ENCODE peak calls at places on chromosomes 2 and 18, in five cellular contexts. I is fibroblast of mammary gland, N is cardiac muscle cell, A is left lung, M is chondrocyte. J is an unnamed sample.

GRCh38 chr2:105451571-105452140 is 52.8 kb upstream of the FHL2 start:
- DNase-seq in A (no peak), M (no peak), I (peak; percentile 43), N (no peak), J (no peak)

GRCh38 chr2:57892920-57893319 is 153.7 kb upstream of the VRK2 start:
- DNase-seq in I (no peak), M (no peak), N (no peak), A (no peak), J (no peak)

GRCh38 chr2:127721311-127721977 is 20.1 kb downstream of the SFT2D3 start:
- DNase-seq in M (no peak), A (no peak), I (no peak), N (no peak), J (no peak)

GRCh38 chr18:24115628-24116027 is 23.2 kb upstream of the CABYR start:
- DNase-seq in I (no peak), N (no peak), M (no peak), A (no peak), J (no peak)

GRCh38 chr18:62331581-62332436 is 6.7 kb downstream of the TNFRSF11A start:
- DNase-seq in I (no peak), N (no peak), M (no peak), A (peak; percentile 52), J (no peak)

GRCh38 chr2:179376881-179377280 is 112.2 kb upstream of the SESTD1 start:
- DNase-seq in N (no peak), A (no peak), I (peak; percentile 9), M (no peak), J (no peak)

GRCh38 chr2:212711851-212712250 is 173.2 kb upstream of the ERBB4 start:
- DNase-seq in A (no peak), N (no peak), M (no peak), I (peak; percentile 70), J (no peak)

GRCh38 chr2:1693723-1694122 is 50.6 kb downstream of the PXDN start:
- DNase-seq in N (no peak), M (no peak), A (no peak), I (no peak), J (no peak)

GRCh38 chr18:53984021-53984420 is 240.4 kb downstream of the MBD2 start:
- DNase-seq in N (no peak), I (peak; percentile 31), A (no peak), M (no peak), J (no peak)

GRCh38 chr18:21853972-21854563 is 113.5 kb downstream of the MIB1 start:
- DNase-seq in A (no peak), I (peak; percentile 5), N (no peak), M (no peak), J (no peak)

GRCh38 chr2:203623104-203623503 is 83.3 kb upstream of the CD28 start:
- DNase-seq in N (no peak), I (peak; percentile 96), A (no peak), M (no peak), J (peak; percentile 44)

GRCh38 chr2:35251156-35251555 is 1104.4 kb upstream of the CRIM1 start:
- DNase-seq in I (no peak), A (no peak), N (no peak), M (no peak), J (no peak)

GRCh38 chr2:134919360-134920210 is 963 bp downstream of the CCNT2 start:
- DNase-seq in M (no peak), I (no peak), N (peak; percentile 55), A (no peak), J (no peak)

GRCh38 chr18:49999128-49999527 is 185.8 kb upstream of the ACAA2 start:
- DNase-seq in I (no peak), M (no peak), N (no peak), A (no peak), J (no peak)

GRCh38 chr2:241489733-241490443 is 18.5 kb downstream of the STK25 start:
- DNase-seq in A (no peak), I (no peak), N (no peak), M (no peak), J (no peak)

GRCh38 chr18:50143891-50144290 is 51.1 kb downstream of the MYO5B start:
- DNase-seq in I (no peak), A (no peak), N (no peak), M (no peak), J (no peak)

GRCh38 chr2:215528555-215528954 is 92.7 kb upstream of the FN1 start:
- DNase-seq in I (peak; percentile 100), N (no peak), A (no peak), M (no peak), J (peak; percentile 16)

GRCh38 chr2:112885503-112885897 is 25.5 kb upstream of the IL37 start:
- DNase-seq in N (no peak), M (no peak), I (peak; percentile 7), A (no peak), J (no peak)

GRCh38 chr2:7627587-7627986 is 710.4 kb downstream of the RNF144A start:
- DNase-seq in N (no peak), A (no peak), M (no peak), I (peak; percentile 12), J (no peak)

GRCh38 chr18:7568426-7568825 is 1.3 kb downstream of the PTPRM start:
- DNase-seq in M (peak; percentile 89), A (peak; percentile 39), N (peak; percentile 84), I (no peak), J (no peak)

GRCh38 chr2:25639131-25639530 is 34.2 kb downstream of the DTNB start:
- DNase-seq in I (no peak), N (no peak), M (no peak), A (no peak), J (no peak)

GRCh38 chr2:130327703-130328527 is 14.8 kb upstream of the IMP4 start:
- DNase-seq in A (no peak), N (peak; percentile 18), I (peak; percentile 43), M (no peak), J (no peak)

GRCh38 chr2:160376576-160376975 is 117.0 kb downstream of the RBMS1 start:
- DNase-seq in A (no peak), M (no peak), I (peak; percentile 69), N (no peak), J (no peak)

DNA sequence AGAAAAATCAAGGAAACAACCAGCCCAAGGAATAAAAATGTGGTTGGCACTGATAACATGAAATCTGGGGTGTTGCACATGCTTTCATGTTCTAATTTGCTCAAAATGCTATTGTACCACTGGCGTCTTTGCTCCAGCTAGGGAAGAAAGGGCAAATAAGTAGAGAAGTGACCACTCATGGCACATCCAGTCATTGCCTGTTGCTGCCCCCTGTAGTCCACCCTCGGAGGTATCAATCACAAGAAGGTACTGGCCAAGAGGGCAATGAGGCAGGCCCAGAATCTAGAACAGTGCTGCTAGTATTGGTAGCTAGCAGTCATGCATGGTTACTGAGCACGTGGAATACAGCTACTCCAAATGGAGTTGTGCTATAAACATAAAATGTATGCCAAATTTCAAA is 213.4 kb downstream of the CDCA7 start:
- DNase-seq in N (peak; percentile 72), A (no peak), M (no peak), I (peak; percentile 29), J (no peak)
- TF ChIP-seq CTCF in N (peak; percentile 28), A (no peak), M (peak; percentile 61), I (peak; percentile 35), J (peak; percentile 81)

GRCh38 chr2:191351298-191351697 is 106.1 kb downstream of the MYO1B start:
- DNase-seq in N (no peak), A (no peak), M (no peak), I (peak; percentile 34), J (no peak)

GRCh38 chr2:191350826-191351225 is 105.6 kb downstream of the MYO1B start:
- DNase-seq in M (no peak), I (peak; percentile 61), N (no peak), A (no peak), J (no peak)

GRCh38 chr2:191351921-191352320 is 106.7 kb downstream of the MYO1B start:
- DNase-seq in I (peak; percentile 55), M (no peak), N (no peak), A (no peak), J (no peak)

GRCh38 chr2:191347881-191348280 is 102.7 kb downstream of the MYO1B start:
- DNase-seq in M (no peak), I (peak; percentile 59), N (no peak), A (no peak), J (no peak)

GRCh38 chr2:191349990-191350389 is 104.8 kb downstream of the MYO1B start:
- DNase-seq in I (no peak), M (no peak), A (no peak), N (no peak), J (no peak)
- TF ChIP-seq CTCF in I (peak; percentile 14), M (peak; percentile 74), A (no peak), N (no peak), J (no peak)

GRCh38 chr2:11642972-11643371 is 27.0 kb downstream of the NTSR2 start:
- DNase-seq in N (no peak), A (no peak), M (no peak), I (no peak), J (no peak)
- TF ChIP-seq CTCF in N (no peak), A (no peak), M (no peak), I (no peak), J (peak; percentile 8)

DNA sequence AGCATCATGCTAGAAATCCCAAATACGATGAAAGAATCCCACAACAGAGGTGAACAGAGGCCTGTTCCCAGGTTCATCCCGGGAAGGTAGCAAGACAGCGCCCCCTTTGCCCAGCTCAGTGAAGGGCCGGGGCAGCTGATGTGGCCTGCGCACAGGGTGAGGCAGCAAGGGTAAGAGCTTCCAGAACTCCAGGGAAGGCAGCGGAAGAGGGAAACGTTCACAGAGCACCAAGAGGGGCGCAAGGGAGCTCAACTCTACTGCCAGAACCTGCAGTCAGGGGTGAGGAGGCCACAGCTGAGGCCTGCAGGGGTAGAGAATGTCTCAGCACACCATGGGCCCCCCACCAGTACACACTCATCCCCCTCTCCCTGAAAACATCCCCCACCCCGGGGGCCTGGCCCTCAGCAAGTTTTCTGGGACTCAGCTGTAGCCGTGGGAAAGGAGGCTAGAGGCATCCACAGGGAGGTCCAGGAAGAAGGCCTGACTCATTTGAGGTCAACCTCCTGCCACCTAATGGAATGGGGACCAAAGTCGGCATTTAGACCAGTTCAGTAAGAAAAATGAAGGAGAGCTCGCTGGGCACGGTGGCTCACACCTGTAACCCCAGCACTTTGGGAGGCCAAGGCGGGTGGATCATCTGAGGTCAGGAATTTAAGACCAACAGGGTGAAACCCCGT is 95.6 kb upstream of the ASAP2 start:
- DNase-seq in M (no peak), N (peak; percentile 62), I (peak; percentile 28), A (no peak), J (no peak)
- TF ChIP-seq CTCF in M (peak; percentile 64), N (peak; percentile 32), I (peak; percentile 14), A (no peak), J (peak; percentile 43)

DNA sequence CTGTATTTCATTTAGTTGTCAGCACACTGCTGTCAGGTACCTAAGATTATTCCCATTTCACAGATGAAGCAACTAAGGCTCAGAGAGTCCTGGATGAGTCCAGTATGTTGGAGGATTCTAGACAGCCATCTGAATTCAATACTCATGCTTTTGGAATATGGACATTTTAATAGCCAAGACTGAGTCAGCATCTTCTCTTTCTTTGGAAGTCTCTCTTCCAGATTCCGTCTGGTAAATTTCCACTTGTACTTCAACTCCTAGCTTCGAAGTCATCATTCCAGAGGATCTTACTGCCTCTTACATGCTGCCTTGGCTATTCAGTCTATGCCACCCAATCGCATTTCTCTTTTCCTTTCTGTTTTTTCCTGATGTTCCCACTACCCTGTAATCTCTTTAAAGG is 40.6 kb downstream of the INSIG2 start:
- DNase-seq in A (no peak), N (no peak), M (no peak), I (no peak), J (no peak)
- TF ChIP-seq CTCF in A (no peak), N (no peak), M (no peak), I (no peak), J (no peak)

J was measured in epithelial cell of proximal tubule.